ENCODE peak calls at places on chromosomes 5 and 9, in six cellular contexts. F is hepatocyte, S is trophoblast cell, C is thyroid gland, I is tibial artery, P is colonic mucosa. O is an unnamed sample.

GRCh38 chr5:92017786-92018185 is 634.7 kb upstream of the ARRDC3 start:
- DNase-seq in F (peak; percentile 12), C (no peak), S (no peak), P (no peak), I (no peak), O (no peak)

GRCh38 chr5:164012376-164012775 is 507.0 kb downstream of the MAT2B start:
- DNase-seq in P (no peak), F (no peak), S (no peak), I (no peak), C (no peak), O (no peak)

GRCh38 chr5:9479981-9480380 is 65.9 kb downstream of the SEMA5A start:
- DNase-seq in C (no peak), F (no peak), P (no peak), I (no peak), S (no peak), O (no peak)

GRCh38 chr5:59562756-59563389 is 330.7 kb downstream of the PDE4D start:
- DNase-seq in P (peak; percentile 33), I (no peak), F (no peak), S (peak; percentile 27), C (no peak), O (no peak)

GRCh38 chr5:98839469-98840383 is 66.3 kb downstream of the RGMB start:
- DNase-seq in I (no peak), S (peak; percentile 42), C (no peak), P (peak; percentile 24), F (no peak), O (no peak)

GRCh38 chr5:151213803-151214613 is 9.9 kb downstream of the CCDC69 start:
- DNase-seq in P (peak; percentile 74), C (peak; percentile 40), S (peak; percentile 82), F (peak; percentile 64), I (peak; percentile 88), O (peak; percentile 81)

GRCh38 chr5:132115375-132115774 is 41.8 kb downstream of the CSF2 start:
- DNase-seq in I (no peak), S (peak; percentile 80), C (no peak), F (no peak), P (no peak), O (no peak)

GRCh38 chr9:114006155-114006550 is 71.9 kb downstream of the AMBP start:
- DNase-seq in P (peak; percentile 9), F (no peak), S (no peak), I (no peak), C (no peak), O (peak; percentile 0)

GRCh38 chr5:149278811-149279210 is 7.2 kb downstream of the AFAP1L1 start:
- DNase-seq in F (no peak), C (no peak), S (no peak), P (no peak), I (no peak), O (no peak)

GRCh38 chr9:84850830-84851372 is 181.4 kb downstream of the NTRK2 start:
- DNase-seq in I (no peak), S (peak; percentile 5), F (no peak), P (no peak), C (no peak), O (no peak)

GRCh38 chr9:136172412-136173079 is 32.4 kb downstream of the LHX3 start:
- DNase-seq in I (no peak), S (no peak), F (no peak), P (no peak), C (no peak), O (no peak)

GRCh38 chr5:58497956-58498942 is 7.0 kb downstream of the GAPT start:
- DNase-seq in C (peak; percentile 14), S (peak; percentile 93), P (peak; percentile 59), F (peak; percentile 51), I (peak; percentile 24), O (peak; percentile 36)

GRCh38 chr9:21995652-21996275 is 1.2 kb downstream of the CDKN2B-AS1 start:
- DNase-seq in S (peak; percentile 81), C (peak; percentile 13), F (peak; percentile 59), I (no peak), P (peak; percentile 55), O (peak; percentile 26)

GRCh38 chr5:179616002-179616594 is 7.4 kb downstream of the HNRNPH1 start:
- DNase-seq in C (no peak), S (no peak), F (no peak), I (peak; percentile 8), P (no peak), O (no peak)

GRCh38 chr9:79279356-79279755 is 292.4 kb upstream of the TLE4 start:
- DNase-seq in C (no peak), I (no peak), S (no peak), F (no peak), P (no peak), O (no peak)

GRCh38 chr5:93497101-93497500 is 83.9 kb downstream of the NR2F1-AS1 start:
- DNase-seq in F (no peak), S (no peak), P (no peak), I (no peak), C (no peak), O (no peak)

GRCh38 chr5:95022967-95023695 is 261.8 kb downstream of the MCTP1 start:
- DNase-seq in C (no peak), F (no peak), I (peak; percentile 25), P (no peak), S (no peak), O (no peak)

GRCh38 chr5:134077926-134078580 is 36.4 kb upstream of the TCF7 start:
- DNase-seq in P (no peak), C (peak; percentile 58), S (no peak), F (no peak), I (no peak), O (no peak)

GRCh38 chr5:55187370-55187769 is 14.4 kb upstream of the CDC20B start:
- DNase-seq in F (peak; percentile 9), P (no peak), I (no peak), C (no peak), S (peak; percentile 46), O (no peak)

GRCh38 chr5:124952079-124952478 is 205.6 kb upstream of the ZNF608 start:
- DNase-seq in I (no peak), C (no peak), P (no peak), F (no peak), S (peak; percentile 41), O (no peak)

GRCh38 chr9:129080608-129081387 is at the start of gene DOLPP1:
- DNase-seq in I (peak; percentile 99), F (peak; percentile 100), P (peak; percentile 98), S (peak; percentile 100), C (peak; percentile 99), O (peak; percentile 99)

GRCh38 chr9:123997665-123998277 is 13.8 kb upstream of the LHX2 start:
- DNase-seq in C (peak; percentile 23), P (peak; percentile 49), F (no peak), S (peak; percentile 43), I (peak; percentile 51), O (peak; percentile 50)

GRCh38 chr5:1731091-1731639 is 68.5 kb downstream of the MRPL36 start:
- DNase-seq in C (no peak), P (peak; percentile 8), F (no peak), S (no peak), I (no peak), O (no peak)

GRCh38 chr9:123867971-123868370 is 62.0 kb downstream of the DENND1A start:
- DNase-seq in P (no peak), C (no peak), F (no peak), S (peak; percentile 28), I (no peak), O (no peak)

GRCh38 chr9:4844439-4844838 is 51.7 kb downstream of the RCL1 start:
- DNase-seq in S (no peak), P (no peak), C (no peak), I (no peak), F (no peak), O (no peak)
- H3K36me3 ChIP-seq in S (peaks cover 11% of the 10 kb centered on the region), P (no peaks in the 10 kb centered on the region), C (peaks cover 5% of the 10 kb centered on the region), I (peaks cover 55% of the 10 kb centered on the region), F (no peaks in the 10 kb centered on the region), O (no peaks in the 10 kb centered on the region)

GRCh38 chr9:121324755-121325154 is 45.3 kb downstream of the STOM start:
- DNase-seq in F (no peak), I (no peak), P (no peak), C (no peak), S (no peak), O (no peak)
- H3K4me1 ChIP-seq in F (peaks cover 10% of the 10 kb centered on the region), I (peaks cover 90% of the 10 kb centered on the region), P (no peaks in the 10 kb centered on the region), C (peaks cover 58% of the 10 kb centered on the region), S (peaks cover 11% of the 10 kb centered on the region), O (peaks cover 71% of the 10 kb centered on the region)

GRCh38 chr9:98997580-98997979 is 53.9 kb downstream of the COL15A1 start:
- DNase-seq in S (no peak), C (no peak), F (no peak), I (no peak), P (no peak), O (no peak)
- H3K36me3 ChIP-seq in S (no peaks in the 10 kb centered on the region), C (no peaks in the 10 kb centered on the region), F (no peaks in the 10 kb centered on the region), I (no peaks in the 10 kb centered on the region), P (no peaks in the 10 kb centered on the region), O (peaks cover 12% of the 10 kb centered on the region)

GRCh38 chr9:98962181-98962560 is 18.5 kb downstream of the COL15A1 start:
- DNase-seq in P (no peak), I (no peak), F (no peak), S (no peak), C (no peak), O (no peak)
- H3K4me1 ChIP-seq in P (no peaks in the 10 kb centered on the region), I (peaks cover 96% of the 10 kb centered on the region), F (no peaks in the 10 kb centered on the region), S (no peaks in the 10 kb centered on the region), C (no peaks in the 10 kb centered on the region), O (peaks cover 20% of the 10 kb centered on the region)

GRCh38 chr5:61474746-61475145 is 142.7 kb downstream of the ZSWIM6 start:
- DNase-seq in C (no peak), F (no peak), P (no peak), I (no peak), S (no peak), O (no peak)
- H3K36me3 ChIP-seq in C (no peaks in the 10 kb centered on the region), F (no peaks in the 10 kb centered on the region), P (no peaks in the 10 kb centered on the region), I (no peaks in the 10 kb centered on the region), S (no peaks in the 10 kb centered on the region), O (peaks cover 10% of the 10 kb centered on the region)

DNA sequence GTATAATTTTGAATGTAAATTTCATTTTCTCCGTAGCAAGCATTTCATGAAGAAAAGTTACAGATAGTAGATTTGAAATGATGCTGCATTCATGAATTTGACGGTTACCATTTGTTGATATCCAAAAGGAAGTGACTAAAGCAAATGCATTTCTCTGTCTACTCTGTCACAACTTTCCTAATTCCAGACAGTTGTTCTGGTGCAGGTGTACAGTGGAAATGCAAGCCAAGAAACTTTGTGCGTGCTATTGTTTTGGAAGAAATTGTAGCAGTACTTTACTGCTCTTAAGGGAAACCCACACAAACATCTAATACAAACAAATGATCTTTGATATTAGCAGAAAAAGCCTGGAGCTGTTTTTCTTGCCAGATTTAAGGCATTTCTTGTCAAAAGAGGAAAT is 1.9 kb downstream of the SNCAIP start:
- DNase-seq in P (no peak), I (no peak), S (no peak), C (no peak), F (no peak), O (no peak)
- H3K4me1 ChIP-seq in P (no peaks in the 10 kb centered on the region), I (peaks cover 14% of the 10 kb centered on the region), S (peaks cover 9% of the 10 kb centered on the region), C (peaks cover 10% of the 10 kb centered on the region), F (peaks cover 14% of the 10 kb centered on the region), O (peaks cover 23% of the 10 kb centered on the region)

DNA sequence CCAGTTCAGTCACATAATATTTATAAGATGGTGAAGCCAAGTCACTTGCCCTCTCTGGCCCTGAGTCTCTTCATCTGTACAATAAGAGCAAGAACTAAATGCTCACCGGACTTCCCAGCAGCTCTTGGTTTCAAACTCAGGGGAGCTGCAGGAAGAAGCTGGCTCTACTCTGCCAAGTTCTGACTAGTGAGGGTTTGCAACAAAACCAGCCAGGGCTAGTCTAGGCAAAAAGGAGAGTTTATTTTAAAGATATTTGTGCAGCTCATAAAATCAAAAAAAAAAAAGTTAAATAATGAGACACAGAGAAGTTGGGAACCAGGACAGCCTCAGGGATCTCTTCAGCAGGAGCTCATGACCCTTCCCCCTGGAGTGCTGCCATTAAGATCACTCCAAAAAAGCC is 107.3 kb downstream of the DOCK2 start:
- DNase-seq in F (no peak), I (no peak), P (no peak), S (no peak), C (no peak), O (no peak)
- H3K36me3 ChIP-seq in F (no peaks in the 10 kb centered on the region), I (no peaks in the 10 kb centered on the region), P (no peaks in the 10 kb centered on the region), S (no peaks in the 10 kb centered on the region), C (no peaks in the 10 kb centered on the region), O (peaks cover 71% of the 10 kb centered on the region)

O was measured in heart right ventricle.